ENCODE peak calls at places on chromosomes 3 and 15, in eight cellular contexts. K, N, M, Q, S, I, P and D are unnamed samples.

GRCh38 chr15:63906266-63906584 is 72.5 kb upstream of the HERC1 start:
- DNase-seq in N (no peak), S (no peak), I (no peak), K (no peak), P (no peak), Q (no peak), M (no peak), D (no peak)

GRCh38 chr15:93462690-93463089 is 373.7 kb upstream of the RGMA start:
- DNase-seq in P (no peak), K (no peak), I (no peak), N (no peak), S (no peak), Q (no peak), M (no peak), D (no peak)

GRCh38 chr15:29913528-29914135 is 91.4 kb upstream of the TJP1 start:
- DNase-seq in N (peak), I (no peak), S (no peak), M (no peak), Q (no peak), P (no peak), K (peak), D (peak)

GRCh38 chr3:120418866-120419490 is 31.8 kb downstream of the FSTL1 start:
- DNase-seq in K (no peak), P (peak), I (no peak), N (peak), Q (peak), M (no peak), S (no peak), D (peak)

GRCh38 chr15:76865548-76865991 is 39.6 kb downstream of the SCAPER start:
- DNase-seq in M (no peak), Q (peak), P (no peak), I (no peak), N (no peak), K (no peak), S (no peak), D (no peak)

GRCh38 chr15:99315636-99316035 is 64.4 kb downstream of the LRRC28 start:
- DNase-seq in M (no peak), P (no peak), Q (no peak), K (no peak), I (no peak), S (no peak), N (no peak), D (no peak)

GRCh38 chr3:157669403-157669802 is 166.2 kb upstream of the VEPH1 start:
- DNase-seq in I (no peak), M (no peak), K (no peak), S (no peak), P (no peak), Q (no peak), N (no peak), D (peak)

GRCh38 chr3:55891106-55891505 is 404.0 kb upstream of the WNT5A start:
- DNase-seq in Q (no peak), K (no peak), M (no peak), N (no peak), I (no peak), S (no peak), P (no peak), D (no peak)

GRCh38 chr15:47792231-47792630 is 74.9 kb downstream of the SEMA6D start:
- DNase-seq in S (no peak), K (no peak), P (no peak), Q (no peak), I (no peak), M (no peak), N (no peak), D (no peak)

GRCh38 chr3:113839551-113839950 is 963 bp downstream of the GRAMD1C start:
- DNase-seq in S (no peak), Q (no peak), N (no peak), K (no peak), M (no peak), I (no peak), P (no peak), D (no peak)